ENCODE peak calls at places on chromosomes 2 and 18, in nine cellular contexts. G, Z, N, X, R, O, S, I and L are unnamed samples.

GRCh38 chr18:23573948-23574431 is 12.3 kb downstream of the NPC1 start:
- DNase-seq in I (no peak), O (no peak), R (no peak), X (no peak), G (no peak), S (no peak), Z (no peak), N (no peak), L (peak; percentile 66)

GRCh38 chr2:19020144-19021099 is 338.0 kb downstream of the OSR1 start:
- DNase-seq in N (no peak), X (no peak), R (no peak), O (no peak), G (no peak), I (no peak), Z (no peak), S (no peak), L (no peak)

GRCh38 chr2:37780097-37780676 is 108.7 kb upstream of the CDC42EP3 start:
- DNase-seq in Z (no peak), O (no peak), G (no peak), X (no peak), N (no peak), I (no peak), S (no peak), R (no peak), L (no peak)

GRCh38 chr2:149076863-149077412 is 38.4 kb downstream of the LYPD6B start:
- DNase-seq in Z (no peak), O (no peak), I (no peak), N (no peak), S (no peak), X (no peak), G (no peak), R (no peak), L (no peak)

GRCh38 chr2:181586569-181587076 is 70.3 kb downstream of the CERKL start:
- DNase-seq in Z (no peak), X (no peak), S (no peak), G (no peak), O (no peak), R (no peak), N (no peak), I (no peak), L (no peak)

GRCh38 chr2:112006076-112006410 is 49.0 kb upstream of the TMEM87B start:
- DNase-seq in X (no peak), N (no peak), I (no peak), O (no peak), G (no peak), R (no peak), Z (peak; percentile 53), S (no peak), L (no peak)

GRCh38 chr2:133571249-133571648 is 3.0 kb upstream of the NCKAP5 start:
- DNase-seq in G (no peak), S (no peak), O (no peak), I (no peak), X (no peak), R (no peak), N (no peak), Z (no peak), L (no peak)

GRCh38 chr2:212940816-212941215 is 210.6 kb downstream of the IKZF2 start:
- DNase-seq in O (peak; percentile 62), Z (no peak), S (peak; percentile 58), G (no peak), R (no peak), N (no peak), X (no peak), I (no peak), L (no peak)

GRCh38 chr2:16140771-16141640 is 200.7 kb downstream of the MYCN start:
- DNase-seq in I (peak; percentile 13), Z (no peak), O (no peak), N (no peak), R (no peak), X (no peak), G (no peak), S (no peak), L (no peak)

GRCh38 chr18:62957885-62958472 is 242.6 kb downstream of the PHLPP1 start:
- DNase-seq in I (no peak), G (no peak), S (peak; percentile 29), Z (no peak), R (no peak), O (peak; percentile 51), N (peak; percentile 68), X (no peak), L (no peak)

GRCh38 chr2:238237441-238237840 is 2.4 kb downstream of the HES6 start:
- DNase-seq in I (no peak), X (no peak), G (no peak), S (no peak), N (peak; percentile 56), Z (no peak), R (no peak), O (no peak), L (no peak)

GRCh38 chr2:29293830-29294438 is 178.7 kb downstream of the CLIP4 start:
- DNase-seq in S (peak; percentile 70), O (peak; percentile 64), I (no peak), Z (no peak), R (no peak), X (no peak), G (no peak), N (no peak), L (no peak)

GRCh38 chr2:171404258-171404657 is 29.5 kb downstream of the METTL8 start:
- DNase-seq in I (no peak), Z (peak; percentile 48), N (no peak), G (no peak), O (no peak), S (no peak), X (no peak), R (no peak), L (peak; percentile 26)

GRCh38 chr2:3492951-3493609 is 26.3 kb downstream of the ADI1 start:
- DNase-seq in I (no peak), O (peak; percentile 34), Z (peak; percentile 62), G (no peak), R (no peak), S (no peak), X (no peak), N (no peak), L (peak; percentile 95)

GRCh38 chr2:16722677-16723076 is 57.0 kb upstream of the CYRIA start:
- DNase-seq in R (no peak), Z (no peak), G (no peak), I (no peak), N (peak; percentile 10), X (no peak), O (no peak), S (no peak), L (no peak)

GRCh38 chr2:33022989-33023731 is 76.4 kb downstream of the LTBP1 start:
- DNase-seq in O (no peak), X (peak; percentile 71), S (no peak), N (peak; percentile 55), Z (no peak), G (no peak), R (no peak), I (no peak), L (peak; percentile 62)